ENCODE peak calls at places on chromosome 18, in nine cellular contexts. R is naive thymus-derived CD4-positive, alpha-beta T cell; B is fibroblast of the aortic adventitia; N is activated T-cell treated with anti-CD3 and anti-CD28 coated beads for 1 hour; T is HepG2; V is GM23248; K is GM10248; X is iris pigment epithelial cell; Z is stimulated activated CD4-positive, alpha-beta T cell treated with anti-CD3 and anti-CD28 coated beads, Interleukin-2, amount 100 ng/mL, for 24 hours. A is an unnamed sample.

GRCh38 chr18:66873899-66874298 is 270.0 kb upstream of the CDH19 start:
- DNase-seq in K (no peak), V (no peak), N (no peak), X (no peak), R (no peak), Z (no peak), B (no peak), T (peak), A (no peak)

GRCh38 chr18:55856191-55856590 is 268.2 kb upstream of the TCF4 start:
- DNase-seq in V (peak), T (no peak), N (no peak), R (no peak), Z (no peak), X (peak), K (no peak), B (peak), A (no peak)

GRCh38 chr18:45749918-45750689 is 26.1 kb downstream of the SLC14A1 start:
- DNase-seq in T (no peak), V (no peak), X (peak), Z (no peak), B (no peak), N (no peak), K (no peak), R (no peak), A (no peak)

GRCh38 chr18:12336251-12336650 is 28.2 kb downstream of the TUBB6 start:
- DNase-seq in X (no peak), K (no peak), R (no peak), Z (no peak), T (no peak), V (no peak), B (no peak), N (no peak), A (no peak)

GRCh38 chr18:12540751-12541150 is 117.2 kb downstream of the SPIRE1 start:
- DNase-seq in T (no peak), N (no peak), K (no peak), B (no peak), V (no peak), Z (no peak), X (no peak), R (no peak), A (no peak)

GRCh38 chr18:71485578-71485977 is 1058.6 kb downstream of the CBLN2 start:
- DNase-seq in N (no peak), X (peak), T (no peak), B (peak), K (no peak), Z (no peak), V (no peak), R (no peak), A (no peak)

GRCh38 chr18:61992285-61992684 is 99.5 kb upstream of the RNF152 start:
- DNase-seq in R (no peak), T (peak), X (peak), N (no peak), Z (no peak), V (peak), B (peak), K (no peak), A (no peak)

GRCh38 chr18:5519448-5520362 is 24.1 kb downstream of the EPB41L3 start:
- DNase-seq in T (no peak), X (no peak), V (peak), B (peak), K (no peak), R (no peak), Z (no peak), N (no peak), A (no peak)

A was measured in activated CD8-positive, alpha-beta memory T cell treated with anti-CD3 and anti-CD28 coated beads, Interleukin-2, amount 50 U/mL, for 4 hours.